ENCODE peak calls at places on chromosome 18, in eight cellular contexts. B, A, V, Z, G, W, T and Y are unnamed samples.

GRCh38 chr18:65901522-65901921 is 150.7 kb downstream of the CDH7 start:
- DNase-seq in B (no peak), A (no peak), V (no peak), Z (no peak), G (no peak), W (no peak), T (no peak), Y (no peak)

GRCh38 chr18:48037481-48038271 is 107.2 kb upstream of the SMAD2 start:
- DNase-seq in B (no peak), A (no peak), V (no peak), Z (no peak), G (no peak), W (no peak), T (no peak), Y (no peak)

GRCh38 chr18:3211236-3211992 is 8.4 kb downstream of the MYOM1 start:
- DNase-seq in B (no peak), A (no peak), V (peak; percentile 21), Z (no peak), G (no peak), W (no peak), T (no peak), Y (peak; percentile 82)

GRCh38 chr18:44680271-44681038 is at the start of gene SETBP1:
- DNase-seq in B (peak; percentile 35), A (no peak), V (peak; percentile 55), Z (peak; percentile 7), G (peak; percentile 69), W (no peak), T (peak; percentile 19), Y (peak; percentile 90)

GRCh38 chr18:1017679-1018078 is 113.0 kb downstream of the ADCYAP1 start:
- DNase-seq in B (no peak), A (no peak), V (no peak), Z (no peak), G (no peak), W (no peak), T (no peak), Y (no peak)

GRCh38 chr18:49728542-49728941 is 84.8 kb downstream of the ACAA2 start:
- DNase-seq in B (peak; percentile 16), A (no peak), V (peak; percentile 51), Z (no peak), G (no peak), W (no peak), T (peak; percentile 21), Y (peak; percentile 64)

GRCh38 chr18:79071037-79071960 is 2.1 kb downstream of the ATP9B start:
- DNase-seq in B (no peak), A (no peak), V (no peak), Z (no peak), G (no peak), W (no peak), T (no peak), Y (no peak)

GRCh38 chr18:28136071-28136470 is 40.9 kb downstream of the CDH2 start:
- DNase-seq in B (no peak), A (no peak), V (no peak), Z (no peak), G (no peak), W (no peak), T (no peak), Y (no peak)

GRCh38 chr18:31454066-31454708 is 6.6 kb downstream of the DSG3 start:
- DNase-seq in B (no peak), A (no peak), V (no peak), Z (no peak), G (no peak), W (no peak), T (peak; percentile 71), Y (no peak)

GRCh38 chr18:62999392-62999791 is 284.1 kb downstream of the PHLPP1 start:
- DNase-seq in B (no peak), A (no peak), V (peak; percentile 80), Z (no peak), G (peak; percentile 79), W (no peak), T (no peak), Y (peak; percentile 92)

GRCh38 chr18:48842259-48843061 is 108.3 kb downstream of the SMAD7 start:
- DNase-seq in B (no peak), A (no peak), V (no peak), Z (peak; percentile 47), G (no peak), W (peak; percentile 8), T (no peak), Y (peak; percentile 37)

GRCh38 chr18:36415606-36416005 is 118.1 kb downstream of the FHOD3 start:
- DNase-seq in B (no peak), A (no peak), V (no peak), Z (no peak), G (no peak), W (no peak), T (no peak), Y (no peak)

GRCh38 chr18:69985239-69985638 is 37.6 kb upstream of the CD226 start:
- DNase-seq in B (no peak), A (no peak), V (no peak), Z (no peak), G (no peak), W (no peak), T (no peak), Y (no peak)

GRCh38 chr18:22563098-22563707 is 145.5 kb upstream of the CTAGE1 start:
- DNase-seq in B (peak; percentile 25), A (peak; percentile 48), V (peak; percentile 84), Z (no peak), G (peak; percentile 40), W (no peak), T (peak; percentile 82), Y (peak; percentile 85)

GRCh38 chr18:6150481-6150880 is 255.2 kb upstream of the TMEM200C start:
- DNase-seq in B (no peak), A (no peak), V (no peak), Z (no peak), G (no peak), W (no peak), T (no peak), Y (no peak)

GRCh38 chr18:3046216-3046808 is 33.4 kb upstream of the LPIN2 start:
- DNase-seq in B (no peak), A (no peak), V (no peak), Z (no peak), G (no peak), W (no peak), T (no peak), Y (no peak)

GRCh38 chr18:44458777-44459176 is 221.9 kb upstream of the SETBP1 start:
- DNase-seq in B (no peak), A (no peak), V (peak; percentile 54), Z (no peak), G (no peak), W (no peak), T (no peak), Y (peak; percentile 21)

GRCh38 chr18:64134044-64134757 is 14.7 kb downstream of the LINC00305 start:
- DNase-seq in B (no peak), A (peak; percentile 57), V (no peak), Z (no peak), G (no peak), W (no peak), T (no peak), Y (no peak)

GRCh38 chr18:286515-287310 is 18.9 kb upstream of the THOC1 start:
- DNase-seq in B (no peak), A (no peak), V (no peak), Z (no peak), G (no peak), W (no peak), T (no peak), Y (no peak)

GRCh38 chr18:3816601-3817363 is 366.8 kb downstream of the TGIF1 start:
- DNase-seq in B (no peak), A (no peak), V (peak; percentile 41), Z (no peak), G (no peak), W (no peak), T (peak; percentile 22), Y (no peak)

GRCh38 chr18:32674491-32674890 is 98.3 kb downstream of the KLHL14 start:
- DNase-seq in B (no peak), A (no peak), V (no peak), Z (no peak), G (no peak), W (no peak), T (no peak), Y (no peak)

GRCh38 chr18:64097497-64097896 is 51.4 kb downstream of the LINC00305 start:
- DNase-seq in B (no peak), A (no peak), V (no peak), Z (no peak), G (no peak), W (no peak), T (no peak), Y (no peak)

GRCh38 chr18:21815101-21815500 is 74.5 kb downstream of the MIB1 start:
- DNase-seq in B (no peak), A (no peak), V (no peak), Z (no peak), G (no peak), W (no peak), T (no peak), Y (no peak)

GRCh38 chr18:2173464-2173863 is 397.8 kb downstream of the METTL4 start:
- DNase-seq in B (no peak), A (no peak), V (peak; percentile 72), Z (no peak), G (no peak), W (no peak), T (no peak), Y (peak; percentile 22)

GRCh38 chr18:76445741-76446232 is 49.3 kb downstream of the ZNF516 start:
- DNase-seq in B (no peak), A (no peak), V (no peak), Z (no peak), G (no peak), W (no peak), T (no peak), Y (peak; percentile 95)

GRCh38 chr18:59957957-59958356 is 58.2 kb downstream of the PMAIP1 start:
- DNase-seq in B (peak; percentile 45), A (no peak), V (peak; percentile 30), Z (no peak), G (peak; percentile 8), W (no peak), T (no peak), Y (no peak)

GRCh38 chr18:21230436-21230835 is 11.6 kb upstream of the GREB1L start:
- DNase-seq in B (no peak), A (no peak), V (no peak), Z (no peak), G (no peak), W (no peak), T (no peak), Y (no peak)

GRCh38 chr18:63676526-63676925 is 14.8 kb upstream of the SERPINB3 start:
- DNase-seq in B (no peak), A (peak; percentile 16), V (no peak), Z (no peak), G (no peak), W (no peak), T (no peak), Y (no peak)

GRCh38 chr18:45722899-45723298 is 1.1 kb upstream of the SLC14A1 start:
- DNase-seq in B (peak; percentile 51), A (peak; percentile 63), V (peak; percentile 79), Z (peak; percentile 40), G (peak; percentile 69), W (peak; percentile 13), T (peak; percentile 60), Y (peak; percentile 55)

GRCh38 chr18:63878343-63878742 is 9.2 kb upstream of the SERPINB2 start:
- DNase-seq in B (no peak), A (no peak), V (no peak), Z (no peak), G (no peak), W (no peak), T (no peak), Y (no peak)

GRCh38 chr18:74342416-74343043 is 26.9 kb downstream of the C18orf63 start:
- DNase-seq in B (peak; percentile 20), A (peak; percentile 27), V (peak; percentile 12), Z (no peak), G (peak; percentile 46), W (no peak), T (no peak), Y (no peak)

GRCh38 chr18:44626807-44627206 is 53.9 kb upstream of the SETBP1 start:
- DNase-seq in B (no peak), A (no peak), V (no peak), Z (no peak), G (no peak), W (no peak), T (no peak), Y (no peak)

GRCh38 chr18:28189400-28190239 is 12.7 kb upstream of the CDH2 start:
- DNase-seq in B (peak; percentile 34), A (no peak), V (peak; percentile 52), Z (no peak), G (peak; percentile 17), W (no peak), T (no peak), Y (peak; percentile 57)

GRCh38 chr18:5051207-5051606 is 145.8 kb downstream of the AKAIN1 start:
- DNase-seq in B (no peak), A (no peak), V (no peak), Z (no peak), G (no peak), W (no peak), T (no peak), Y (no peak)